ENCODE peak calls at places on chromosomes 6 and 20, in six cellular contexts. S, Y, F, W, E and R are unnamed samples.

GRCh38 chr6:37171970-37172812 is 2.2 kb downstream of the PIM1 start:
- DNase-seq in Y (peak), S (peak), W (peak), F (peak), E (peak), R (peak)

GRCh38 chr6:111573118-111573883 is 32.4 kb downstream of the TRAF3IP2 start:
- DNase-seq in S (no peak), E (peak), W (no peak), F (peak), Y (no peak), R (no peak)

GRCh38 chr6:165220030-165220429 is 89.4 kb downstream of the C6orf118 start:
- DNase-seq in W (no peak), F (no peak), E (no peak), Y (no peak), S (no peak), R (no peak)

GRCh38 chr20:4949833-4950178 is 51.5 kb downstream of the SLC23A2 start:
- DNase-seq in Y (no peak), F (peak), W (no peak), S (peak), E (peak), R (no peak)

GRCh38 chr6:81242634-81243033 is 509.8 kb downstream of the TENT5A start:
- DNase-seq in S (no peak), Y (no peak), E (no peak), W (no peak), F (no peak), R (no peak)

GRCh38 chr6:1215023-1215422 is 96.9 kb upstream of the FOXQ1 start:
- DNase-seq in W (no peak), Y (no peak), F (no peak), E (no peak), S (no peak), R (no peak)

GRCh38 chr6:37675100-37675499 is 22.6 kb downstream of the MDGA1 start:
- DNase-seq in W (no peak), F (no peak), S (no peak), Y (no peak), E (no peak), R (no peak)

GRCh38 chr6:34280216-34280615 is 31.4 kb upstream of the SMIM29 start:
- DNase-seq in Y (no peak), E (no peak), W (no peak), F (no peak), S (no peak), R (no peak)

GRCh38 chr6:35498407-35499045 is 1.6 kb upstream of the TEAD3 start:
- DNase-seq in S (no peak), Y (no peak), E (no peak), F (no peak), W (no peak), R (no peak)

GRCh38 chr6:169986171-169986847 is 234.9 kb downstream of the ERMARD start:
- DNase-seq in Y (no peak), F (no peak), W (no peak), E (no peak), S (no peak), R (no peak)

GRCh38 chr20:48898896-48899513 is 22.5 kb upstream of the ARFGEF2 start:
- DNase-seq in W (no peak), E (no peak), F (no peak), S (no peak), Y (no peak), R (no peak)

GRCh38 chr6:21587925-21588811 is 5.4 kb upstream of the SOX4 start:
- DNase-seq in S (peak), Y (peak), E (peak), F (peak), W (peak), R (no peak)

GRCh38 chr6:163414117-163414366 is 476 bp upstream of the QKI start:
- DNase-seq in S (no peak), Y (no peak), W (no peak), F (no peak), E (no peak), R (no peak)

GRCh38 chr6:2791124-2792050 is 26.2 kb downstream of the WRNIP1 start:
- DNase-seq in E (peak), W (peak), F (peak), S (peak), Y (peak), R (peak)

GRCh38 chr6:90397929-90398674 is 101.5 kb upstream of the BACH2 start:
- DNase-seq in F (no peak), S (no peak), Y (no peak), W (no peak), E (no peak), R (no peak)

GRCh38 chr20:11266571-11266970 is 592.8 kb upstream of the JAG1 start:
- DNase-seq in Y (peak), E (peak), S (no peak), W (no peak), F (no peak), R (no peak)